ENCODE peak calls at places on chromosomes 13 and 19, in five cellular contexts. One of them, this sample, is unnamed.

GRCh38 chr13:80100636-80101035 is 240.3 kb downstream of the SPRY2 start:
- DNase-seq in GM12865: no peak
- DNase-seq in Panc1: no peak
- DNase-seq in fibroblast of lung: peak; percentile 55
- DNase-seq in heart right ventricle: no peak
- DNase-seq in this sample: peak; percentile 19

GRCh38 chr13:97194473-97194872 is 27.7 kb upstream of the MBNL2 start:
- DNase-seq in GM12865: no peak
- DNase-seq in Panc1: no peak
- DNase-seq in fibroblast of lung: peak; percentile 87
- DNase-seq in heart right ventricle: no peak
- DNase-seq in this sample: peak; percentile 55

GRCh38 chr13:99218969-99219368 is 18.3 kb downstream of the UBAC2 start:
- DNase-seq in GM12865: peak; percentile 54
- DNase-seq in Panc1: no peak
- DNase-seq in fibroblast of lung: no peak
- DNase-seq in heart right ventricle: no peak
- DNase-seq in this sample: no peak

GRCh38 chr19:55384576-55385235 is 614 bp upstream of the TMEM238 start:
- DNase-seq in GM12865: peak; percentile 55
- DNase-seq in Panc1: no peak
- DNase-seq in fibroblast of lung: no peak
- DNase-seq in heart right ventricle: peak; percentile 32
- DNase-seq in this sample: no peak

GRCh38 chr13:79427265-79427664 is 21.2 kb upstream of the RBM26 start:
- DNase-seq in GM12865: peak; percentile 13
- DNase-seq in Panc1: no peak
- DNase-seq in fibroblast of lung: no peak
- DNase-seq in heart right ventricle: no peak
- DNase-seq in this sample: no peak

GRCh38 chr19:11105014-11105636 is 15.9 kb downstream of the LDLR start:
- DNase-seq in GM12865: no peak
- DNase-seq in Panc1: no peak
- DNase-seq in fibroblast of lung: no peak
- DNase-seq in heart right ventricle: no peak
- DNase-seq in this sample: no peak

GRCh38 chr13:30224732-30225131 is 82.6 kb downstream of the KATNAL1 start:
- DNase-seq in GM12865: peak; percentile 5
- DNase-seq in Panc1: peak; percentile 2
- DNase-seq in fibroblast of lung: peak; percentile 49
- DNase-seq in heart right ventricle: no peak
- DNase-seq in this sample: peak; percentile 56

GRCh38 chr13:114112231-114112825 is 20.1 kb downstream of the RASA3 start:
- DNase-seq in GM12865: no peak
- DNase-seq in Panc1: no peak
- DNase-seq in fibroblast of lung: no peak
- DNase-seq in heart right ventricle: no peak
- DNase-seq in this sample: no peak

GRCh38 chr13:34025746-34026145 is 207.8 kb downstream of the RFC3 start:
- DNase-seq in GM12865: no peak
- DNase-seq in Panc1: no peak
- DNase-seq in fibroblast of lung: peak; percentile 89
- DNase-seq in heart right ventricle: no peak
- DNase-seq in this sample: peak; percentile 69

GRCh38 chr19:15213715-15214381 is 13.1 kb upstream of the NOTCH3 start:
- DNase-seq in GM12865: no peak
- DNase-seq in Panc1: no peak
- DNase-seq in fibroblast of lung: no peak
- DNase-seq in heart right ventricle: peak; percentile 90
- DNase-seq in this sample: no peak

GRCh38 chr19:50820086-50820485 is 3.5 kb downstream of the KLK1 start:
- DNase-seq in GM12865: peak; percentile 45
- DNase-seq in Panc1: no peak
- DNase-seq in fibroblast of lung: no peak
- DNase-seq in heart right ventricle: no peak
- DNase-seq in this sample: no peak

GRCh38 chr13:114099191-114099590 is 33.2 kb downstream of the RASA3 start:
- DNase-seq in GM12865: peak; percentile 55
- DNase-seq in Panc1: no peak
- DNase-seq in fibroblast of lung: peak; percentile 94
- DNase-seq in heart right ventricle: peak; percentile 70
- DNase-seq in this sample: peak; percentile 97

GRCh38 chr19:39852882-39853281 is 6.7 kb upstream of the FBL start:
- DNase-seq in GM12865: no peak
- DNase-seq in Panc1: no peak
- DNase-seq in fibroblast of lung: no peak
- DNase-seq in heart right ventricle: no peak
- DNase-seq in this sample: no peak

GRCh38 chr13:30466358-30466714 is 600 bp upstream of the HMGB1 start:
- DNase-seq in GM12865: peak; percentile 75
- DNase-seq in Panc1: no peak
- DNase-seq in fibroblast of lung: peak; percentile 53
- DNase-seq in heart right ventricle: no peak
- DNase-seq in this sample: peak; percentile 43

GRCh38 chr13:111516712-111517640 is 196.5 kb downstream of the TEX29 start:
- DNase-seq in GM12865: no peak
- DNase-seq in Panc1: no peak
- DNase-seq in fibroblast of lung: no peak
- DNase-seq in heart right ventricle: no peak
- DNase-seq in this sample: no peak
- TF ChIP-seq CTCF in GM12865: no peak
- TF ChIP-seq CTCF in Panc1: no peak
- TF ChIP-seq CTCF in fibroblast of lung: no peak
- TF ChIP-seq CTCF in heart right ventricle: no peak
- TF ChIP-seq CTCF in this sample: no peak

GRCh38 chr13:32791545-32792172 is 205.4 kb downstream of the PDS5B start:
- DNase-seq in GM12865: peak; percentile 86
- DNase-seq in Panc1: no peak
- DNase-seq in fibroblast of lung: no peak
- DNase-seq in heart right ventricle: no peak
- DNase-seq in this sample: no peak

GRCh38 chr13:32790731-32791130 is 204.5 kb downstream of the PDS5B start:
- DNase-seq in GM12865: no peak
- DNase-seq in Panc1: no peak
- DNase-seq in fibroblast of lung: no peak
- DNase-seq in heart right ventricle: no peak
- DNase-seq in this sample: no peak
- TF ChIP-seq CTCF in GM12865: no peak
- TF ChIP-seq CTCF in Panc1: no peak
- TF ChIP-seq CTCF in fibroblast of lung: no peak
- TF ChIP-seq CTCF in heart right ventricle: no peak
- TF ChIP-seq CTCF in this sample: peak; percentile 50

DNA sequence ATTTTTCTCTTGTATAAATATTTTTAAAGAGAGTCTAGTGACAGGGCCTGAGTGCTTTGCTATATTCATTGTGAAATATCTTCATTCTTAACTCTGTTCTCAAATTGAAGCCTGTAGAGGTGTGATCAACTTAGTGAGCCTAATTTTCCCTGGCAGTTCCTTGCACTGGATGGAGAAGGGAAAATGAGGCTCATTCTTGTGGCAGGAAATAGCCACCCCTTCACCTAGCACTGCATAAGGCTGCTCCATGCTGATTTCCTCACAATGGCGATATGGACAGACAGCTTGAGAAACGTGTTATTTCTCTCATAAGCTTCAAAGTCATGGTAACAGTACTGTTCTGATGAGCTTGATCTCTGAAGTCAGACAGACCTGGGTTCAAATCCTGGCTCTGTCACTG is 146.2 kb downstream of the AKAP11 start:
- DNase-seq in GM12865: no peak
- DNase-seq in Panc1: no peak
- DNase-seq in fibroblast of lung: no peak
- DNase-seq in heart right ventricle: no peak
- DNase-seq in this sample: no peak
- TF ChIP-seq CTCF in GM12865: no peak
- TF ChIP-seq CTCF in Panc1: no peak
- TF ChIP-seq CTCF in fibroblast of lung: no peak
- TF ChIP-seq CTCF in heart right ventricle: no peak
- TF ChIP-seq CTCF in this sample: no peak

GRCh38 chr19:31882709-31883108 is 462.7 kb upstream of the ZNF507 start:
- DNase-seq in GM12865: no peak
- DNase-seq in Panc1: no peak
- DNase-seq in fibroblast of lung: no peak
- DNase-seq in heart right ventricle: no peak
- DNase-seq in this sample: no peak
- TF ChIP-seq CTCF in GM12865: no peak
- TF ChIP-seq CTCF in Panc1: no peak
- TF ChIP-seq CTCF in fibroblast of lung: no peak
- TF ChIP-seq CTCF in heart right ventricle: no peak
- TF ChIP-seq CTCF in this sample: no peak

DNA sequence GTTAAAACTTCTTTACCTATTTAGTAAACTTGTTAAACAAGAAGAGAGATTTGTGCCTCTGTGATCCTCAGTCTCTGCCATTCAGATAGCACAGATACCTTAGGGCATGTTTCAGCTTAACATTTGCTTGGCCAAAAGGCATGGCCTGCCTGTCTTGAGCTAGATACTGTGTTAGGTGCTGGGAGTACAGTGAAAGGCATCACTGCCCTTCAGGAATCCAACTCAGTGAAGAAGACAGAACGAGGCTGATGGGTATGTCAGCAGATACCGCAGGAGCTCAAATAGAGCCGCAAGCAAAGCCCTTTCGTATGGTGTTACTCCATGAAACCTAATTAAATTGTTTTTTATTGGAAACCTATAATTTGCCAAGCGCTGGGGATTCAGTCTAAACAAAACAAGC is 12.9 kb downstream of the ZNF507 start:
- DNase-seq in GM12865: no peak
- DNase-seq in Panc1: no peak
- DNase-seq in fibroblast of lung: no peak
- DNase-seq in heart right ventricle: no peak
- DNase-seq in this sample: no peak
- TF ChIP-seq CTCF in GM12865: no peak
- TF ChIP-seq CTCF in Panc1: no peak
- TF ChIP-seq CTCF in fibroblast of lung: no peak
- TF ChIP-seq CTCF in heart right ventricle: no peak
- TF ChIP-seq CTCF in this sample: no peak